ENCODE peak calls at places on chromosome 12, in six cellular contexts. O is HEK293T; I is CD8-positive, alpha-beta T cell; Z is C1 segment of cervical spinal cord; E is thyroid gland; U is activated CD4-positive, alpha-beta T cell treated with anti-CD3 and anti-CD28 coated beads for 24 hours. T is an unnamed sample.

GRCh38 chr12:124395284-124395752 is 100.4 kb downstream of the RFLNA start:
- DNase-seq in O (no peak), I (no peak), Z (no peak), E (no peak), U (no peak), T (no peak)

GRCh38 chr12:122870163-122870842 is 25.6 kb downstream of the VPS37B start:
- DNase-seq in O (no peak), I (no peak), Z (no peak), E (peak), U (no peak), T (peak)

GRCh38 chr12:1157046-1157445 is 166.0 kb downstream of the ERC1 start:
- DNase-seq in O (no peak), I (no peak), Z (no peak), E (peak), U (no peak), T (no peak)

GRCh38 chr12:96255077-96255476 is 60.9 kb downstream of the ELK3 start:
- DNase-seq in O (no peak), I (no peak), Z (no peak), E (peak), U (no peak), T (no peak)

GRCh38 chr12:52156757-52157565 is 34.9 kb downstream of the KRT80 start:
- DNase-seq in O (peak), I (peak), Z (no peak), E (peak), U (peak), T (peak)

GRCh38 chr12:27236498-27236897 is 7.6 kb upstream of the STK38L start:
- DNase-seq in O (no peak), I (no peak), Z (no peak), E (no peak), U (no peak), T (no peak)

GRCh38 chr12:64392221-64392620 is 1.7 kb upstream of the C12orf56 start:
- DNase-seq in O (peak), I (no peak), Z (no peak), E (no peak), U (no peak), T (no peak)

GRCh38 chr12:57093412-57094193 is 4.7 kb downstream of the NAB2 start:
- DNase-seq in O (peak), I (peak), Z (no peak), E (peak), U (peak), T (peak)

GRCh38 chr12:123062682-123063426 is 82.4 kb downstream of the ARL6IP4 start:
- DNase-seq in O (no peak), I (no peak), Z (no peak), E (no peak), U (no peak), T (no peak)

GRCh38 chr12:122322501-122322900 is 56.2 kb upstream of the VPS33A start:
- DNase-seq in O (no peak), I (no peak), Z (no peak), E (no peak), U (no peak), T (no peak)

GRCh38 chr12:105910030-105910429 is 228.7 kb downstream of the NUAK1 start:
- DNase-seq in O (no peak), I (no peak), Z (no peak), E (no peak), U (no peak), T (no peak)

T was measured in spleen.